ENCODE peak calls at places on chromosome 9, in six cellular contexts. One of them, this sample, is unnamed.

GRCh38 chr9:98479967-98480847 is 224.8 kb upstream of the TBC1D2 start:
- DNase-seq in breast epithelium: no peak
- DNase-seq in foreskin fibroblast: no peak
- DNase-seq in amygdala: no peak
- DNase-seq in RWPE1: peak
- DNase-seq in AG08396: no peak
- DNase-seq in this sample: peak

GRCh38 chr9:137422668-137423000 is 328 bp downstream of the EXD3 start:
- DNase-seq in breast epithelium: no peak
- DNase-seq in foreskin fibroblast: peak
- DNase-seq in amygdala: no peak
- DNase-seq in RWPE1: no peak
- DNase-seq in AG08396: peak
- DNase-seq in this sample: peak

GRCh38 chr9:89941875-89942274 is 337.1 kb downstream of the GADD45G start:
- DNase-seq in breast epithelium: no peak
- DNase-seq in foreskin fibroblast: peak
- DNase-seq in amygdala: no peak
- DNase-seq in RWPE1: peak
- DNase-seq in AG08396: peak
- DNase-seq in this sample: peak

GRCh38 chr9:74803366-74804017 is 84.2 kb downstream of the TRPM6 start:
- DNase-seq in breast epithelium: no peak
- DNase-seq in foreskin fibroblast: no peak
- DNase-seq in amygdala: no peak
- DNase-seq in RWPE1: peak
- DNase-seq in AG08396: no peak
- DNase-seq in this sample: peak

GRCh38 chr9:100515578-100516494 is 42.9 kb downstream of the TMEFF1 start:
- DNase-seq in breast epithelium: no peak
- DNase-seq in foreskin fibroblast: peak
- DNase-seq in amygdala: no peak
- DNase-seq in RWPE1: no peak
- DNase-seq in AG08396: no peak
- DNase-seq in this sample: peak

GRCh38 chr9:129182122-129182521 is 4.1 kb upstream of the IER5L start:
- DNase-seq in breast epithelium: no peak
- DNase-seq in foreskin fibroblast: no peak
- DNase-seq in amygdala: no peak
- DNase-seq in RWPE1: no peak
- DNase-seq in AG08396: no peak
- DNase-seq in this sample: peak

GRCh38 chr9:98130576-98131228 is 11.7 kb upstream of the TRIM14 start:
- DNase-seq in breast epithelium: no peak
- DNase-seq in foreskin fibroblast: no peak
- DNase-seq in amygdala: no peak
- DNase-seq in RWPE1: no peak
- DNase-seq in AG08396: no peak
- DNase-seq in this sample: no peak

GRCh38 chr9:125585503-125586172 is 121.4 kb downstream of the MAPKAP1 start:
- DNase-seq in breast epithelium: no peak
- DNase-seq in foreskin fibroblast: no peak
- DNase-seq in amygdala: no peak
- DNase-seq in RWPE1: no peak
- DNase-seq in AG08396: no peak
- DNase-seq in this sample: no peak

GRCh38 chr9:87890866-87891265 is 8.2 kb downstream of the SPATA31E1 start:
- DNase-seq in breast epithelium: no peak
- DNase-seq in foreskin fibroblast: no peak
- DNase-seq in amygdala: no peak
- DNase-seq in RWPE1: no peak
- DNase-seq in AG08396: no peak
- DNase-seq in this sample: no peak

GRCh38 chr9:129669946-129670345 is 4.5 kb downstream of the PRRX2 start:
- DNase-seq in breast epithelium: no peak
- DNase-seq in foreskin fibroblast: peak
- DNase-seq in amygdala: no peak
- DNase-seq in RWPE1: no peak
- DNase-seq in AG08396: no peak
- DNase-seq in this sample: no peak

GRCh38 chr9:86675805-86676204 is 271.5 kb downstream of the GAS1 start:
- DNase-seq in breast epithelium: no peak
- DNase-seq in foreskin fibroblast: peak
- DNase-seq in amygdala: no peak
- DNase-seq in RWPE1: no peak
- DNase-seq in AG08396: no peak
- DNase-seq in this sample: no peak

GRCh38 chr9:124163988-124164350 is 93.8 kb upstream of the NEK6 start:
- DNase-seq in breast epithelium: no peak
- DNase-seq in foreskin fibroblast: no peak
- DNase-seq in amygdala: no peak
- DNase-seq in RWPE1: no peak
- DNase-seq in AG08396: no peak
- DNase-seq in this sample: no peak

GRCh38 chr9:120778758-120779157 is 14.5 kb downstream of the FBXW2 start:
- DNase-seq in breast epithelium: no peak
- DNase-seq in foreskin fibroblast: no peak
- DNase-seq in amygdala: no peak
- DNase-seq in RWPE1: peak
- DNase-seq in AG08396: no peak
- DNase-seq in this sample: no peak

GRCh38 chr9:124045076-124045829 is 33.7 kb downstream of the LHX2 start:
- DNase-seq in breast epithelium: no peak
- DNase-seq in foreskin fibroblast: peak
- DNase-seq in amygdala: no peak
- DNase-seq in RWPE1: peak
- DNase-seq in AG08396: peak
- DNase-seq in this sample: peak

GRCh38 chr9:31355159-31355882 is 1029.1 kb upstream of the ACO1 start:
- DNase-seq in breast epithelium: no peak
- DNase-seq in foreskin fibroblast: no peak
- DNase-seq in amygdala: no peak
- DNase-seq in RWPE1: no peak
- DNase-seq in AG08396: no peak
- DNase-seq in this sample: no peak

GRCh38 chr9:94870465-94870792 is 143.9 kb downstream of the AOPEP start:
- DNase-seq in breast epithelium: no peak
- DNase-seq in foreskin fibroblast: no peak
- DNase-seq in amygdala: no peak
- DNase-seq in RWPE1: no peak
- DNase-seq in AG08396: no peak
- DNase-seq in this sample: no peak

GRCh38 chr9:120545691-120546565 is 34.0 kb downstream of the CDK5RAP2 start:
- DNase-seq in breast epithelium: no peak
- DNase-seq in foreskin fibroblast: peak
- DNase-seq in amygdala: no peak
- DNase-seq in RWPE1: no peak
- DNase-seq in AG08396: no peak
- DNase-seq in this sample: no peak

GRCh38 chr9:105330201-105330600 is 85.8 kb downstream of the SLC44A1 start:
- DNase-seq in breast epithelium: no peak
- DNase-seq in foreskin fibroblast: peak
- DNase-seq in amygdala: no peak
- DNase-seq in RWPE1: no peak
- DNase-seq in AG08396: no peak
- DNase-seq in this sample: no peak

GRCh38 chr9:133114886-133115603 is 6.0 kb downstream of the RALGDS start:
- DNase-seq in breast epithelium: no peak
- DNase-seq in foreskin fibroblast: no peak
- DNase-seq in amygdala: no peak
- DNase-seq in RWPE1: no peak
- DNase-seq in AG08396: no peak
- DNase-seq in this sample: no peak

GRCh38 chr9:77486968-77487367 is 161.2 kb downstream of the GNA14 start:
- DNase-seq in breast epithelium: no peak
- DNase-seq in foreskin fibroblast: no peak
- DNase-seq in amygdala: no peak
- DNase-seq in RWPE1: peak
- DNase-seq in AG08396: no peak
- DNase-seq in this sample: no peak

GRCh38 chr9:122402403-122403268 is 31.8 kb downstream of the PTGS1 start:
- DNase-seq in breast epithelium: no peak
- DNase-seq in foreskin fibroblast: peak
- DNase-seq in amygdala: no peak
- DNase-seq in RWPE1: peak
- DNase-seq in AG08396: peak
- DNase-seq in this sample: peak

GRCh38 chr9:2809692-2810423 is 34.0 kb downstream of the PUM3 start:
- DNase-seq in breast epithelium: no peak
- DNase-seq in foreskin fibroblast: peak
- DNase-seq in amygdala: no peak
- DNase-seq in RWPE1: no peak
- DNase-seq in AG08396: peak
- DNase-seq in this sample: peak

GRCh38 chr9:5632540-5632939 is 3.6 kb downstream of the RIC1 start:
- DNase-seq in breast epithelium: no peak
- DNase-seq in foreskin fibroblast: no peak
- DNase-seq in amygdala: no peak
- DNase-seq in RWPE1: no peak
- DNase-seq in AG08396: no peak
- DNase-seq in this sample: no peak

GRCh38 chr9:127862075-127863011 is 7.9 kb upstream of the ENG start:
- DNase-seq in breast epithelium: no peak
- DNase-seq in foreskin fibroblast: no peak
- DNase-seq in amygdala: peak
- DNase-seq in RWPE1: no peak
- DNase-seq in AG08396: no peak
- DNase-seq in this sample: no peak

GRCh38 chr9:117149996-117150395 is 264.9 kb downstream of the ASTN2 start:
- DNase-seq in breast epithelium: no peak
- DNase-seq in foreskin fibroblast: no peak
- DNase-seq in amygdala: no peak
- DNase-seq in RWPE1: no peak
- DNase-seq in AG08396: no peak
- DNase-seq in this sample: no peak

GRCh38 chr9:124309665-124310064 is 51.9 kb downstream of the NEK6 start:
- DNase-seq in breast epithelium: no peak
- DNase-seq in foreskin fibroblast: peak
- DNase-seq in amygdala: no peak
- DNase-seq in RWPE1: peak
- DNase-seq in AG08396: peak
- DNase-seq in this sample: peak

GRCh38 chr9:26313108-26313507 is 579.5 kb downstream of the CAAP1 start:
- DNase-seq in breast epithelium: no peak
- DNase-seq in foreskin fibroblast: no peak
- DNase-seq in amygdala: no peak
- DNase-seq in RWPE1: no peak
- DNase-seq in AG08396: no peak
- DNase-seq in this sample: no peak

GRCh38 chr9:133978226-133979123 is 13.6 kb downstream of the VAV2 start:
- DNase-seq in breast epithelium: no peak
- DNase-seq in foreskin fibroblast: no peak
- DNase-seq in amygdala: no peak
- DNase-seq in RWPE1: no peak
- DNase-seq in AG08396: no peak
- DNase-seq in this sample: no peak

GRCh38 chr9:92325991-92326500 is 293 bp downstream of the CENPP start:
- DNase-seq in breast epithelium: no peak
- DNase-seq in foreskin fibroblast: peak
- DNase-seq in amygdala: no peak
- DNase-seq in RWPE1: peak
- DNase-seq in AG08396: peak
- DNase-seq in this sample: no peak

GRCh38 chr9:17699615-17700315 is 120.9 kb downstream of the SH3GL2 start:
- DNase-seq in breast epithelium: no peak
- DNase-seq in foreskin fibroblast: no peak
- DNase-seq in amygdala: no peak
- DNase-seq in RWPE1: no peak
- DNase-seq in AG08396: no peak
- DNase-seq in this sample: no peak

GRCh38 chr9:84731696-84732095 is 62.2 kb downstream of the NTRK2 start:
- DNase-seq in breast epithelium: no peak
- DNase-seq in foreskin fibroblast: no peak
- DNase-seq in amygdala: no peak
- DNase-seq in RWPE1: no peak
- DNase-seq in AG08396: no peak
- DNase-seq in this sample: no peak

GRCh38 chr9:117926031-117926655 is 221.9 kb downstream of the TLR4 start:
- DNase-seq in breast epithelium: no peak
- DNase-seq in foreskin fibroblast: no peak
- DNase-seq in amygdala: no peak
- DNase-seq in RWPE1: no peak
- DNase-seq in AG08396: no peak
- DNase-seq in this sample: no peak

GRCh38 chr9:78311075-78311474 is 14.2 kb downstream of the PSAT1 start:
- DNase-seq in breast epithelium: no peak
- DNase-seq in foreskin fibroblast: no peak
- DNase-seq in amygdala: no peak
- DNase-seq in RWPE1: no peak
- DNase-seq in AG08396: no peak
- DNase-seq in this sample: no peak